ENCODE peak calls at places on chromosome 4, in four cellular contexts. W, D, J and F are unnamed samples.

GRCh38 chr4:9866931-9867330 is 85.5 kb downstream of the DRD5 start:
- DNase-seq in W (no peak), D (no peak), J (no peak), F (no peak)

GRCh38 chr4:165457793-165458192 is 79.0 kb downstream of the CPE start:
- DNase-seq in W (no peak), D (no peak), J (no peak), F (no peak)

GRCh38 chr4:120085705-120086104 is 19.1 kb upstream of the MAD2L1 start:
- DNase-seq in W (no peak), D (no peak), J (peak), F (peak)

GRCh38 chr4:109665783-109666455 is 37.3 kb downstream of the CASP6 start:
- DNase-seq in W (no peak), D (no peak), J (no peak), F (no peak)

GRCh38 chr4:41509411-41510008 is 28.4 kb upstream of the LIMCH1 start:
- DNase-seq in W (no peak), D (no peak), J (no peak), F (no peak)

GRCh38 chr4:79620627-79621026 is 212.6 kb upstream of the GK2 start:
- DNase-seq in W (no peak), D (no peak), J (no peak), F (no peak)

GRCh38 chr4:38565271-38566199 is 98.5 kb upstream of the KLF3 start:
- DNase-seq in W (no peak), D (no peak), J (peak), F (no peak)

GRCh38 chr4:55170462-55170861 is 45.1 kb upstream of the KDR start:
- DNase-seq in W (no peak), D (no peak), J (peak), F (no peak)

GRCh38 chr4:188819243-188819642 is 680.0 kb downstream of the TRIML1 start:
- DNase-seq in W (no peak), D (no peak), J (peak), F (no peak)

GRCh38 chr4:121421594-121421993 is 40.8 kb upstream of the QRFPR start:
- DNase-seq in W (no peak), D (no peak), J (no peak), F (peak)

GRCh38 chr4:159484861-159485260 is 382.0 kb downstream of the RAPGEF2 start:
- DNase-seq in W (no peak), D (no peak), J (no peak), F (peak)
- H4K5ac ChIP-seq in W (no peak), D (no peak), J (no peak), F (no peak)

DNA sequence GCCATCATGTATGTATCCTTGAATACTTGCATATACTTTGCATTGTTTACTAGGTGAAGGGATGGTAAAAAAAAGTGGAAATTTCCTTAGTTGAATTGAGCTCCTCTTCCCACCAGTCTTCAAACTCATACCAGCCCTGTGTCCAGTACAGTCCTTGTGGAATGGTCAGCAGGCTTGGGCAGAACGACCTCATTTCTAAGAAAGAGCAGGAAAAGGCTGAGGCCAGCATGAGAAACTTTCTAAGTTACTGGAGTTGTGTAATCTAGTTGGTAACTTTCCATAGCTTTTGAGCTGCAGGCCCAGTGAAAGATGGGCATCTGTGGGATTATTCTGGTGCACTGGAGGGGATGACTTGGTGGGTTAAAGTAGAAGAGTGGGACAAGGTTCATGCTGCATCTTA is 87.6 kb downstream of the DCUN1D4 start:
- DNase-seq in W (no peak), D (no peak), J (no peak), F (no peak)
- H3K27ac ChIP-seq in W (no peak), D (no peak), J (no peak), F (no peak)

DNA sequence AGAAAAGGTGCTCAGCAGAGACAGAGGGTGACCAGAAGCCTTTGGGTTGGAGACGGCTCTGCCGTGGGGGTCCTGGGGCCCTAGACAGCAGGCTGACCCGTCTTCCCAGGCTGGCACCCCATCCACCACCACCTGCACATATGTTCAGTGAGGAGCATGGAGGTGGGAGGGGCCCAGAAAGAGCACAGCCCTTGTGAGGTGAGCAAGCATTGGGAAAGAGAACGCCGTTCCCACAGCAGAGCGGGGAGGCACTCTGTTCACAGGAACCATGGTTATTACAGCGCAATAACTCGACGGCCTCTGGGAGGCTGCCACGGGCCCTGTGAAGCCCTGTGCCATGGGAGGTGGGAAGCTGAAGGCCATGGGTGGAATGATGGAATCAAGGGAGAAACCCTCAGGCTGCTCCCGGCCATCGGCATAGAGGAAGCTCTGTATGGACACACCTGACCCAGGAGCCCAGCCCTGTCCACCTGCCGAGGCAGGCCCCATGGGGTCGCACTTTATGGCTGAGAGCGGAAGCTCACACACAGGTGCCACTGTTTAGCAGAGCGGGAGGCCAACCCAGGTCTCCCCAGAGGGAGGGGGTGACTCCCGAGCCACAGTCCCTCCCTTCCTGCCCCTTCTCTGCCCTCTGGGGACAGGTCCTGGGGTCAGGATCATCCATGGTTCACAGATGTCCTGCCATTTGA is 93.5 kb upstream of the AFAP1 start:
- DNase-seq in W (no peak), D (no peak), J (no peak), F (no peak)
- H4K5ac ChIP-seq in W (no peak), D (no peak), J (no peak), F (no peak)

GRCh38 chr4:1767058-1767769 is 25.9 kb upstream of the FGFR3 start:
- DNase-seq in W (no peak), D (peak), J (peak), F (peak)
- H3K27ac ChIP-seq in W (no peak), D (no peak), J (no peak), F (no peak)

GRCh38 chr4:58064618-58065017 is 954.4 kb upstream of the IGFBP7 start:
- DNase-seq in W (no peak), D (no peak), J (no peak), F (no peak)

GRCh38 chr4:58061967-58062366 is 951.8 kb upstream of the IGFBP7 start:
- DNase-seq in W (no peak), D (peak), J (no peak), F (peak)

DNA sequence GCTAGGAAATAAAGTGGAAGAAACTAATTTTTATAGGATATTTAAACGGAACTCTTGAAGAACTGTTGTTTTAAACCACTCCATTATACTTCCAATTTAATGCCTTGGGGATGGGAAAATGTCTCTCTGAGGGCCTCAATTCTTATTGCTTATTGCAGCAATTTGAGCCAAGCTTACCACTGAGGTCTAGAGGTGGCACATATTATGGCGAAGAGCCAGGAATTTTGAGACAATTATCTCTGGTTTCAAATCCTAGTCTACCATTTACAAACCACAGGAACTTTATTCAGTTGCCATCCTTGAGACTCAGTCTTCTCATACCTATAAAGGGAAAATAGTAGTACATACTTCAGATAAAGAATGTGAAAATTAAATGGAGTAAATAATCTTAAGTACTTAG is 953.6 kb upstream of the IGFBP7 start:
- DNase-seq in W (no peak), D (no peak), J (no peak), F (no peak)
- H4K5ac ChIP-seq in W (no peak), D (no peak), J (no peak), F (no peak)

GRCh38 chr4:157220026-157220881 is at the start of gene GRIA2:
- DNase-seq in W (peak), D (peak), J (peak), F (peak)

GRCh38 chr4:157223446-157223845 is 2.9 kb downstream of the GRIA2 start:
- DNase-seq in W (no peak), D (no peak), J (no peak), F (no peak)

GRCh38 chr4:157222764-157223145 is 2.2 kb downstream of the GRIA2 start:
- DNase-seq in W (no peak), D (no peak), J (no peak), F (peak)

GRCh38 chr4:157221426-157221894 is 932 bp downstream of the GRIA2 start:
- DNase-seq in W (peak), D (no peak), J (no peak), F (peak)

DNA sequence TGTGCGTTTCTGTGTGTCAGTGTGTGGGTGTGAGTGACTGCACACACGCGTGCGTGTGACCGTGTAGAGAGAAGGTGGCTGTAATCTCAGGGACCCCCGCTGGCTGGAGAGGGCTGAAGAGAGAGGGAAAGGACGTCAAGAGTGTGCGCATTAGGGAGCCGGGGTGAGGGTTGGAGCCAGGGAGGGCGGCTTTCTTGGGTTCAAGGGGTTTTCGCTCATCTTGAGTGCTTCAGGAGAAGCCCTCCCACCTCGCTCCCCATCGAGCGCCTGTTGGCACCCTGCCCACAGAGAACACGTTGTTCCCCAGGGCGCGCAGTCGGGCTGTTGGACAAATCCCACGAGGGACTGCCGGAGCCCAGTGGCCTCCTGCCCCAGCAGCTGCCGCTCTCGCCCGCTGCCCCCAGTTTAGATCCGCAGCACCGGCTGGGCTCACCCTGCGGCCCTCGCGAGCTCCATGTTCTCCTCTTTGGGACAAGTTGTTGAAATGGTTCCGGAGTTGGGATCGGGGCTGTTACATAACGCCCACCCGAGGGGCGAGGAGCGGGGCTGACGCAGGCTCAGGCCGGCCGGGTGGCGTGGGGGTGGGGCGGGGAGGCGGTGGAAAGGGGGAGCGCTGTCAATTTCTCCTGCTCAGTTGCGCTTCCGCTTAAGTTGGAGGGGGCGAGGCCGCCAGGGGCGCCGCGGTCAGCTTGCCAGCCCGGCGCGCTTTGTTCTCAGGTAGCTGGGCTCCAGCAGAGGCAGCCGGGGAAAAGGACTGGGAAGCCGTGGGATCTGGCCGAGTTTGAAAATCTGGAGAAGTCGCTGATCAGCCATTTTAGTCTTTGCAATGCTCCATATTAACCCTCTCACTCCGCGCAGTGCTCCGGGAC is 1.6 kb downstream of the GRIA2 start:
- DNase-seq in W (peak), D (peak), J (no peak), F (peak)
- H3K27ac ChIP-seq in W (no peak), D (no peak), J (no peak), F (no peak)

DNA sequence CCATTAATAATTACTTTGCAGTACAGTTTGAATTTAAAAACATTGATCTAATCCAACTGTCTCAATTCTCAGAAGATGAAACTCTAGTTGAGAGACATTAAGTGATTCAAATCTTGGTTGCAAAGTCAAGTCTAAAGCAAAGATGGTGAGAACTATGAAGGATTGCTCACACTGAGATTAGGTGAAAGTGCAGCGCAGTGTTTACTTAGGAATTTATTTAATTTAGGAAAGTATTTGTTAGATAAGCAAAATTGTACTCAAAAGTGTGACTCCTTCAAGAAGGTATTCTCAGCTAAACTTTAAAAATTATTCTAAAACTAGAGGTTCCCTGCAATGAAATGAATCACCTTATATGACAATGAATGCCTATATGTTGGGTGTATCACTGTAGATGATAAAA is 454.9 kb downstream of the PDGFC start:
- DNase-seq in W (no peak), D (no peak), J (peak), F (no peak)
- H4K5ac ChIP-seq in W (no peak), D (no peak), J (no peak), F (no peak)

GRCh38 chr4:24765331-24765990 is 29.9 kb upstream of the SOD3 start:
- DNase-seq in W (no peak), D (no peak), J (peak), F (no peak)

GRCh38 chr4:24768006-24768405 is 27.4 kb upstream of the SOD3 start:
- DNase-seq in W (no peak), D (no peak), J (no peak), F (no peak)

GRCh38 chr4:24768604-24769003 is 26.8 kb upstream of the SOD3 start:
- DNase-seq in W (no peak), D (no peak), J (no peak), F (no peak)

GRCh38 chr4:24763631-24764302 is 31.6 kb upstream of the SOD3 start:
- DNase-seq in W (no peak), D (no peak), J (peak), F (no peak)

DNA sequence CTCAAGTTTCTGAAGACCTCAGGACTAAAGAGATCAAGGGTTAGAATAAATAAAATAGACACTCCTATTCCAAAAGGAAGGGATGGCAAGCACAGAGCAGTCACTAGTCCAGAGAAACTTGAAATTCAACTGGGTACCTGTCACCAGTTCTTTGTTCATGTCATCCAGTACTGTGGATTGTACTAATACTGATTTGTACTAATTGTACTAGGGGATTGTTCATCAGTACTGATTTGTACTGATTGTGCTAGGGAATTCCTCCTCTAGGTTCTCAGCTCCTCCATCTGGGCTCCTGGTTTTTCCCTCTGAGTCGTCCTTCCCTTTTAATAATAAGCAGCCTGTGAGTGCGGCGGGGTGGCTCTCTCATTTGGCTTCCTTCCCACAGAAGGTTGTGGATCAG is 31.1 kb upstream of the SOD3 start:
- DNase-seq in W (no peak), D (no peak), J (peak), F (no peak)
- H3K27ac ChIP-seq in W (no peak), D (no peak), J (no peak), F (no peak)

GRCh38 chr4:101040776-101041175 is 306.6 kb downstream of the PPP3CA start:
- DNase-seq in W (no peak), D (no peak), J (no peak), F (no peak)

GRCh38 chr4:101039367-101039766 is 308.0 kb downstream of the PPP3CA start:
- DNase-seq in W (no peak), D (no peak), J (no peak), F (no peak)

GRCh38 chr4:101035522-101035921 is 311.8 kb downstream of the PPP3CA start:
- DNase-seq in W (no peak), D (no peak), J (no peak), F (peak)

GRCh38 chr4:101037249-101037648 is 310.1 kb downstream of the PPP3CA start:
- DNase-seq in W (no peak), D (no peak), J (no peak), F (no peak)

DNA sequence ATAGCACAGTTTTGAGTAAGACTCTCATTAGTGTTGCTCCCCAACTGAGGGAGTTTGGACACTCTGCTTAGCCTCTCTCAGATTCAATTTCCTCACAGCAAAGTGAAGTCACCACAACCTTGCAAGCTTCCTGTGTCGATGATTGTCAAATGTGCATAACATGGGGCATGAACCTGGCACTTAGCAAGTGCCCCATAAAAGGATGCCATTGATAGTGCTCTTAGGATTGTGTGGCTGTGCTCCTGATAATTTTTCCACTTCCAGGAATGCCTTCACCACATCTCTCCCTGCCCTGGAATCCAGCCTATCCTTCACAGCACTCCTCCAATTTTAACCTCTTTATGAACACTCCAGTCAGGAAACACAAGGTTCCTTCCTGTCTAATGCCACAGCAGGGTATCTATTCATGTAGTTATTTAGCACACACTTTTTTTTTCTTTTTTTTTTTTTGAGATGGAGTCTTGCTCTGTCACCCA is 309.4 kb downstream of the PPP3CA start:
- DNase-seq in W (no peak), D (no peak), J (peak), F (no peak)
- H4K5ac ChIP-seq in W (no peak), D (no peak), J (no peak), F (no peak)